ENCODE peak calls at places on chromosome 21, in six cellular contexts. B is GM12891, R is body of pancreas, F is IMR-90, S is A549, W is breast epithelium. D is an unnamed sample.

GRCh38 chr21:15809818-15810217 is 80.0 kb downstream of the USP25 start:
- DNase-seq in B (no peak), R (no peak), F (peak; percentile 78), S (no peak), W (no peak), D (no peak)

GRCh38 chr21:16870116-16870515 is 642.7 kb upstream of the CXADR start:
- DNase-seq in B (no peak), R (no peak), F (peak; percentile 5), S (no peak), W (no peak), D (no peak)

GRCh38 chr21:35256468-35256988 is 207.4 kb upstream of the RUNX1 start:
- DNase-seq in B (no peak), R (peak; percentile 92), F (peak; percentile 100), S (peak; percentile 86), W (peak; percentile 64), D (no peak)

GRCh38 chr21:36540700-36541099 is 60.8 kb upstream of the CLDN14 start:
- DNase-seq in B (no peak), R (no peak), F (no peak), S (no peak), W (no peak), D (no peak)

GRCh38 chr21:15079276-15079675 is 14.5 kb upstream of the NRIP1 start:
- DNase-seq in B (no peak), R (no peak), F (no peak), S (no peak), W (no peak), D (no peak)

GRCh38 chr21:42039911-42040351 is 29.8 kb upstream of the ZBTB21 start:
- DNase-seq in B (no peak), R (no peak), F (peak; percentile 96), S (no peak), W (no peak), D (no peak)

GRCh38 chr21:42081931-42082381 is 10.8 kb downstream of the UMODL1 start:
- DNase-seq in B (no peak), R (no peak), F (no peak), S (no peak), W (no peak), D (no peak)

GRCh38 chr21:41283211-41283818 is 33.3 kb upstream of the FAM3B start:
- DNase-seq in B (peak; percentile 40), R (peak; percentile 80), F (peak; percentile 87), S (peak; percentile 69), W (no peak), D (peak; percentile 60)

GRCh38 chr21:31011412-31011811 is 26.9 kb downstream of the KRTAP19-8 start:
- DNase-seq in B (no peak), R (no peak), F (no peak), S (no peak), W (no peak), D (no peak)

GRCh38 chr21:32241434-32241785 is 37.4 kb downstream of the MIS18A start:
- DNase-seq in B (no peak), R (no peak), F (no peak), S (no peak), W (no peak), D (no peak)

GRCh38 chr21:21750124-21750825 is 752.1 kb downstream of the NCAM2 start:
- DNase-seq in B (no peak), R (no peak), F (no peak), S (no peak), W (no peak), D (no peak)

GRCh38 chr21:34881894-34882371 is 167.2 kb downstream of the RUNX1 start:
- DNase-seq in B (no peak), R (no peak), F (peak; percentile 92), S (peak; percentile 57), W (no peak), D (no peak)

GRCh38 chr21:29238967-29239289 is 59.8 kb upstream of the BACH1 start:
- DNase-seq in B (no peak), R (peak; percentile 47), F (peak; percentile 76), S (no peak), W (no peak), D (peak; percentile 62)

GRCh38 chr21:17051054-17051453 is 461.8 kb upstream of the CXADR start:
- DNase-seq in B (no peak), R (no peak), F (no peak), S (no peak), W (no peak), D (no peak)

GRCh38 chr21:32524010-32524719 is 61.2 kb downstream of the TCP10L start:
- DNase-seq in B (no peak), R (no peak), F (peak; percentile 83), S (no peak), W (no peak), D (no peak)

GRCh38 chr21:45286671-45287437 is 841 bp downstream of the POFUT2 start:
- DNase-seq in B (no peak), R (no peak), F (peak; percentile 15), S (no peak), W (peak; percentile 47), D (no peak)

GRCh38 chr21:45289134-45289533 is 1.4 kb upstream of the POFUT2 start:
- DNase-seq in B (no peak), R (no peak), F (no peak), S (no peak), W (no peak), D (no peak)

GRCh38 chr21:45288441-45288841 is 746 bp upstream of the POFUT2 start:
- DNase-seq in B (no peak), R (no peak), F (no peak), S (no peak), W (peak; percentile 49), D (no peak)

GRCh38 chr21:45289655-45290515 is 2.2 kb upstream of the POFUT2 start:
- DNase-seq in B (no peak), R (no peak), F (peak; percentile 48), S (peak; percentile 42), W (peak; percentile 49), D (peak; percentile 22)

GRCh38 chr21:45287438-45288391 is at the start of gene POFUT2:
- DNase-seq in B (peak; percentile 99), R (peak; percentile 97), F (peak; percentile 92), S (peak; percentile 90), W (peak; percentile 99), D (peak; percentile 96)
- TF ChIP-seq POLR2A in B (peak; percentile 64), R (peak; percentile 83), F (peak; percentile 96), S (peak; percentile 66), W (no peak), D (peak; percentile 47)

DNA sequence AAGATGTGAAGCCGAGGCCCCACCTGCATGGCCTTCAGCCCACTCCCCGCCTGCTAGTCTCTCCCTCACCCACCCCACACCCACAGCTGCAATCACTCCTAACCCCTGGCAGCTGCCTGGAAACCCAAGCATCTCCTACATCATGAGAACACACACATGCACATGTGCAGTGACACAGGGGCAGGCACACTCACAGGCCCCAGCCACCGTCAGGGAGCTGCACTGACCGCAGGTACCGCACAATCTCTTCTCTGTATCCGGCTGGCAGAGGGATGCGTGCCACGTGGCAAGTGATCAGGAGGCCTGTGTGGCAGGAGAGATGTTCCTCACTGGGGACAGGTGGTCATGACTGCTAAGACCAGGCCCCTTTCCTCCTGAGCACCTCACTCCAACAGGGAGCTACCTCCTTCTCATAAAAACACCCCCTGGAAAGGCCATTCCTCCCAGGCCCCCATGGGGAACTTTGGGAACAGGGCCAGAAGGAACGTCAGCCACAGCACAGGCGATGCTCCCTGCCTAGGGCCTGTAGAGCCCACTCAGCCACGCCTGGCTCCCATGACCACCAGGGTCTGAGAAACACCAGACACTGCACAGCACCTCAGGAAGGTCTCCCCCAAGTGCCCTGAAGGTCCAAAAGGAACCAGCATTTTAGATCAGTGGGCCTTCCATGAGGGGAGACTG is 6.0 kb downstream of the LSS start:
- DNase-seq in B (no peak), R (no peak), F (no peak), S (no peak), W (peak; percentile 17), D (no peak)
- TF ChIP-seq POLR2A in B (no peak), R (no peak), F (no peak), S (no peak), W (no peak), D (no peak)

GRCh38 chr21:43797415-43797814 is 8.0 kb downstream of the RRP1 start:
- DNase-seq in B (no peak), R (no peak), F (no peak), S (no peak), W (no peak), D (no peak)

GRCh38 chr21:43794857-43795256 is 5.5 kb downstream of the RRP1 start:
- DNase-seq in B (no peak), R (no peak), F (no peak), S (no peak), W (no peak), D (no peak)

GRCh38 chr21:43793243-43793642 is 3.9 kb downstream of the RRP1 start:
- DNase-seq in B (no peak), R (no peak), F (no peak), S (no peak), W (no peak), D (no peak)

GRCh38 chr21:43792406-43792805 is 3.0 kb downstream of the RRP1 start:
- DNase-seq in B (no peak), R (no peak), F (no peak), S (no peak), W (no peak), D (no peak)

DNA sequence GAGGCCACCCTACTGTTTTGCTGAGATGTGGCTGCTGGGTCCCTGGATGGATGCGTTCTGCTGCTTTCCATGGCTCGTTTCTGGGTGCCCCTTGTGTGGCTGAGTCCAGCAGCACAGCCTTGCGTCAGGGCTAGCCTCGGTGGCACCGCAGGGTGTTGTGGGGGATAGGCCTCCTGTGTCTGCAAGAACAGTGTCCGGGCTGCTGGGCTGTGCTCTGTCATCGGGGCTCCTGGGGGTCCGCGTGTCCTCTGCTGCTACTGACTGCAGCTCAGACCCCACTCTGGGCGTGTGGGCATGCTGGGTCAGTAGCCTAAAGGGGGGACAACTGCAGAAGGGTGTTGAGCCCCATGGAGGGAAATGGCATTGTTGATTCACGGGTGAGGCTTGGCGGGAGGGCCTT is 4.9 kb downstream of the RRP1 start:
- DNase-seq in B (no peak), R (no peak), F (no peak), S (no peak), W (no peak), D (no peak)
- TF ChIP-seq POLR2A in B (no peak), R (no peak), F (no peak), S (no peak), W (no peak), D (no peak)

GRCh38 chr21:44329086-44329889 is 9.9 kb downstream of the CFAP410 start:
- DNase-seq in B (no peak), R (no peak), F (no peak), S (no peak), W (no peak), D (no peak)

GRCh38 chr21:44329971-44330681 is 9.1 kb downstream of the CFAP410 start:
- DNase-seq in B (no peak), R (no peak), F (no peak), S (no peak), W (no peak), D (no peak)

GRCh38 chr21:44327603-44327974 is 11.6 kb downstream of the CFAP410 start:
- DNase-seq in B (no peak), R (no peak), F (no peak), S (no peak), W (no peak), D (no peak)

GRCh38 chr21:44326716-44327602 is 12.2 kb downstream of the CFAP410 start:
- DNase-seq in B (no peak), R (no peak), F (no peak), S (no peak), W (no peak), D (no peak)

GRCh38 chr21:44328242-44328895 is 10.8 kb downstream of the CFAP410 start:
- DNase-seq in B (no peak), R (no peak), F (no peak), S (no peak), W (no peak), D (no peak)
- TF ChIP-seq POLR2A in B (no peak), R (no peak), F (no peak), S (no peak), W (no peak), D (no peak)

D was measured in erythroblast.